ENCODE peak calls at places on chromosomes 13 and 19, in ten cellular contexts. D is lung, V is GM12878, B is fibroblast of lung, Z is tibial nerve, E is foreskin fibroblast, Q is neural progenitor cell, T is thoracic aorta, L is tibial artery, I is HFF-Myc. C is an unnamed sample.

GRCh38 chr13:96810104-96810503 is 184.2 kb downstream of the OXGR1 start:
- DNase-seq in I (no peak), Z (no peak), V (no peak), D (no peak), Q (no peak), B (no peak), T (no peak), E (no peak), L (no peak), C (no peak)

GRCh38 chr13:98083507-98083906 is 59.4 kb upstream of the FARP1 start:
- DNase-seq in Q (no peak), T (no peak), Z (no peak), L (no peak), D (no peak), B (peak; percentile 98), I (peak; percentile 48), E (peak; percentile 90), V (no peak), C (peak; percentile 52)

GRCh38 chr13:42354246-42355117 is 82.5 kb downstream of the AKAP11 start:
- DNase-seq in E (peak; percentile 42), Q (peak; percentile 52), V (peak; percentile 53), Z (no peak), T (no peak), B (peak; percentile 91), L (no peak), D (no peak), I (no peak), C (no peak)

GRCh38 chr13:38636756-38637155 is 50.1 kb upstream of the FREM2 start:
- DNase-seq in D (peak; percentile 33), V (no peak), B (no peak), Q (no peak), I (no peak), Z (no peak), E (no peak), L (no peak), T (no peak), C (no peak)

GRCh38 chr19:3821857-3822364 is 35.7 kb upstream of the MATK start:
- DNase-seq in V (no peak), B (no peak), T (no peak), I (no peak), L (peak; percentile 74), E (peak; percentile 52), D (peak; percentile 71), Z (peak; percentile 40), Q (peak; percentile 81), C (no peak)

GRCh38 chr19:35828694-35829301 is 16.2 kb upstream of the PRODH2 start:
- DNase-seq in V (no peak), D (no peak), Q (peak; percentile 95), B (peak; percentile 55), E (peak; percentile 87), Z (peak; percentile 59), T (no peak), L (no peak), I (peak; percentile 54), C (no peak)

GRCh38 chr13:95564948-95565347 is 12.4 kb downstream of the CLDN10 start:
- DNase-seq in Z (no peak), T (no peak), I (no peak), Q (no peak), B (peak; percentile 83), L (no peak), E (peak; percentile 73), V (no peak), D (no peak), C (peak; percentile 79)

GRCh38 chr13:54913668-54914067 is 1885.1 kb downstream of the OLFM4 start:
- DNase-seq in D (no peak), Z (no peak), T (no peak), Q (no peak), B (no peak), V (no peak), L (no peak), I (no peak), E (no peak), C (no peak)

GRCh38 chr13:85019121-85019520 is 780.1 kb downstream of the SLITRK6 start:
- DNase-seq in I (no peak), E (no peak), Z (no peak), Q (no peak), L (no peak), D (no peak), B (no peak), T (no peak), V (no peak), C (no peak)

GRCh38 chr13:83498486-83499190 is 383.6 kb downstream of the SLITRK1 start:
- DNase-seq in B (peak; percentile 51), I (no peak), Z (no peak), Q (no peak), E (peak; percentile 69), V (no peak), D (no peak), L (no peak), T (no peak), C (no peak)

GRCh38 chr13:80022146-80022545 is 318.8 kb downstream of the SPRY2 start:
- DNase-seq in I (no peak), V (no peak), Q (no peak), B (no peak), L (no peak), D (no peak), E (peak; percentile 28), T (no peak), Z (no peak), C (no peak)

GRCh38 chr19:44308011-44308410 is 3.2 kb upstream of the ZNF235 start:
- DNase-seq in D (no peak), I (no peak), Q (no peak), T (no peak), Z (no peak), E (peak; percentile 29), V (no peak), L (no peak), B (peak; percentile 22), C (no peak)

GRCh38 chr13:112103260-112103843 is 36.4 kb downstream of the SOX1 start:
- DNase-seq in Z (no peak), V (no peak), B (no peak), E (no peak), I (no peak), T (no peak), Q (peak; percentile 76), D (no peak), L (peak; percentile 25), C (no peak)

GRCh38 chr13:112103971-112104872 is 37.3 kb downstream of the SOX1 start:
- DNase-seq in D (no peak), Q (peak; percentile 99), E (no peak), V (no peak), L (no peak), T (no peak), I (no peak), B (no peak), Z (no peak), C (no peak)

GRCh38 chr13:112104873-112105234 is 37.9 kb downstream of the SOX1 start:
- DNase-seq in Z (no peak), T (no peak), D (no peak), B (no peak), L (no peak), I (no peak), V (no peak), Q (no peak), E (no peak), C (no peak)

GRCh38 chr13:112101360-112101930 is 34.5 kb downstream of the SOX1 start:
- DNase-seq in I (no peak), Z (no peak), V (no peak), D (no peak), L (no peak), T (no peak), Q (no peak), B (no peak), E (no peak), C (no peak)

DNA sequence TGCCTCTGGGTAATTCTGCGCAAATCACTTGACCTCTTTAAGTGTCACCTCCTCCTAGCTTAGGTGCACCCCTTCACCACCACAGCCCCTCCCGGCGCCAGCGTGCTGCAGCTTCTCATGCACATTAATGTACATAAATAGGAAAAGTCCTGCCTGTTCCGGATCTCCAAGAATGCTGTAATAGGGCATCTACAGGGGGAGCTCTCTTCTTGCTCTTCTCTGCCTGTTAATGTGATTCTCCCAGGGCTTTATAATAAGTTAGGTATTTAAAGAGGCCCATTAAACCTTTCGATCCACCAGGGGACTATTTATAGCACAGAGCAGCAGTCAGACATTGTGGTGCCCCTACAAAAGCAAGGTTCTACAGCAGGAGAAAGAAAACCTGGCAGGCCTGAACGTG is 35.3 kb downstream of the SOX1 start:
- DNase-seq in V (no peak), E (no peak), Z (no peak), L (peak; percentile 11), T (no peak), I (no peak), B (no peak), Q (peak; percentile 28), D (no peak), C (no peak)
- TF ChIP-seq CTCF in V (no peak), E (no peak), Z (no peak), L (no peak), T (no peak), I (no peak), B (no peak), Q (peak; percentile 47), D (no peak), C (peak; percentile 15)

DNA sequence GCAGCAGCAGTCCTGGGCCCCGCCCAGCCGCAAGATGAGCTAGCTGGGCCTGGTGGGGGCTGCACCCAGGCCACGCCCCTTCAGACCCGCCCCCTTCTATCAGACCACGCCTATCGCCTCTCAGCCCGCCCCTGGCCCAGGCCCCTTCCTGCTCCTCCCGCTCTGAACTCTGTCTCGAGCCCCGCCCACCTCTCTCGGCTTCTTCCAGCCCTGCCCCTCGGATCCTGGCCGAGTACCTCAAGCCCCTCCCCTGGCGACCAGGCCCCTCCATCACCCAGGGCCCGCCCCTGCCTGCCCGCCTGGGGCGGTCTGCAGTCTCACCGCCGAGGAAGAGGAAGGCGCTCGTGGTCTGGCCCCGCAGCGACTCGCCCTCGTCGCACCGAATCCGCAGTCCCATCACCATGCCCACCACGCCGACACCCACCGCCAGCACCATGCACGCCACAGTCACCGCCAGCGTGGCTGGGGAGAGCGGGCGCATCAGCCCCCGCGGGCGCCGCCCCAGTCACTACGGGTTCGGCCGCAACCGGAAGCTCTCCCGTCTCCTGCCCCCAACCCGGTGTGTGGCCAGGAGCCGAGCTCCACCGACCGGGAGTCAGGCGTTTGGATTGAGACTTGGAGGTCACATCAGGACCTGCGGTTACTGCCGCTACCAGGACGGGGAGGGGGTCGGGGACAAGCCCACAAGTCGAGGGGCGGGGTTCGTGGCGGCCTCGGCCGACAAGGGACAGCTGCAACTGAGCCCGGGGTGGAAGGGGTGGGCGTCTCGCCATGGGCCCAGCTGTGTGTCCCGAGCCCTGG is 1.0 kb downstream of the CLDND2 start:
- DNase-seq in V (peak; percentile 96), T (peak; percentile 99), L (peak; percentile 100), E (peak; percentile 100), Q (peak; percentile 99), I (peak; percentile 93), Z (peak; percentile 99), B (peak; percentile 98), D (peak; percentile 99), C (peak; percentile 64)
- TF ChIP-seq CTCF in V (no peak), T (peak; percentile 5), L (no peak), E (no peak), Q (no peak), I (no peak), Z (no peak), B (no peak), D (no peak), C (no peak)

GRCh38 chr19:55913643-55914268 is 18.4 kb downstream of the NLRP13 start:
- DNase-seq in I (no peak), B (no peak), T (no peak), D (no peak), L (no peak), Q (no peak), V (no peak), E (no peak), Z (no peak), C (no peak)
- TF ChIP-seq CTCF in I (no peak), B (no peak), T (no peak), D (no peak), L (no peak), Q (no peak), V (peak; percentile 12), E (no peak), Z (no peak), C (no peak)

GRCh38 chr19:57578487-57579205 is at the start of gene ZNF416:
- DNase-seq in Q (peak; percentile 100), T (peak; percentile 96), L (peak; percentile 98), B (peak; percentile 97), E (peak; percentile 100), I (peak; percentile 97), Z (peak; percentile 98), D (peak; percentile 98), V (peak; percentile 97), C (peak; percentile 91)
- TF ChIP-seq CTCF in Q (peak; percentile 33), T (no peak), L (no peak), B (peak; percentile 18), E (peak; percentile 3), I (no peak), Z (peak; percentile 23), D (no peak), V (peak; percentile 38), C (peak; percentile 19)

C was measured in epithelial cell of proximal tubule.